ENCODE peak calls at places on chromosomes 5 and 9, in six cellular contexts. One of them, this sample, is unnamed.

GRCh38 chr9:37395229-37395628 is 27.3 kb upstream of the GRHPR start:
- DNase-seq in uterus: no peak
- DNase-seq in B cell: no peak
- DNase-seq in GM13976: no peak
- DNase-seq in RWPE1: no peak
- DNase-seq in progenitor cell of endocrine pancreas: no peak
- DNase-seq in this sample: no peak

GRCh38 chr9:104682642-104683041 is 11.7 kb upstream of the OR13D1 start:
- DNase-seq in GM13976: peak; percentile 30
- DNase-seq in uterus: no peak
- DNase-seq in RWPE1: peak; percentile 48
- DNase-seq in progenitor cell of endocrine pancreas: no peak
- DNase-seq in B cell: peak; percentile 29
- DNase-seq in this sample: peak; percentile 23

GRCh38 chr5:6832994-6833393 is 119.8 kb downstream of the TENT4A start:
- DNase-seq in RWPE1: no peak
- DNase-seq in uterus: no peak
- DNase-seq in GM13976: no peak
- DNase-seq in progenitor cell of endocrine pancreas: no peak
- DNase-seq in B cell: no peak
- DNase-seq in this sample: no peak

GRCh38 chr5:167030500-167031120 is 1260.8 kb upstream of the WWC1 start:
- DNase-seq in GM13976: peak; percentile 10
- DNase-seq in RWPE1: no peak
- DNase-seq in B cell: no peak
- DNase-seq in progenitor cell of endocrine pancreas: no peak
- DNase-seq in uterus: no peak
- DNase-seq in this sample: no peak

GRCh38 chr5:78613756-78614155 is 34.8 kb downstream of the LHFPL2 start:
- DNase-seq in uterus: no peak
- DNase-seq in progenitor cell of endocrine pancreas: no peak
- DNase-seq in RWPE1: no peak
- DNase-seq in GM13976: no peak
- DNase-seq in B cell: no peak
- DNase-seq in this sample: no peak

GRCh38 chr5:152349683-152350526 is 55.2 kb downstream of the NMUR2 start:
- DNase-seq in progenitor cell of endocrine pancreas: peak; percentile 34
- DNase-seq in GM13976: peak; percentile 55
- DNase-seq in uterus: no peak
- DNase-seq in RWPE1: peak; percentile 49
- DNase-seq in B cell: peak; percentile 5
- DNase-seq in this sample: no peak

GRCh38 chr9:117153021-117153420 is 261.8 kb downstream of the ASTN2 start:
- DNase-seq in B cell: no peak
- DNase-seq in progenitor cell of endocrine pancreas: no peak
- DNase-seq in RWPE1: peak; percentile 34
- DNase-seq in GM13976: no peak
- DNase-seq in uterus: no peak
- DNase-seq in this sample: no peak

GRCh38 chr5:109992264-109992915 is 302.7 kb downstream of the MAN2A1 start:
- DNase-seq in uterus: no peak
- DNase-seq in B cell: no peak
- DNase-seq in RWPE1: no peak
- DNase-seq in GM13976: no peak
- DNase-seq in progenitor cell of endocrine pancreas: no peak
- DNase-seq in this sample: no peak

GRCh38 chr9:129148463-129149204 is 29.4 kb downstream of the IER5L start:
- DNase-seq in B cell: no peak
- DNase-seq in RWPE1: no peak
- DNase-seq in progenitor cell of endocrine pancreas: no peak
- DNase-seq in uterus: no peak
- DNase-seq in GM13976: peak; percentile 69
- DNase-seq in this sample: no peak

GRCh38 chr5:1494780-1495524 is 28.8 kb downstream of the LPCAT1 start:
- DNase-seq in uterus: no peak
- DNase-seq in GM13976: peak; percentile 80
- DNase-seq in B cell: peak; percentile 89
- DNase-seq in RWPE1: no peak
- DNase-seq in progenitor cell of endocrine pancreas: no peak
- DNase-seq in this sample: no peak

GRCh38 chr5:163913548-163913947 is 408.1 kb downstream of the MAT2B start:
- DNase-seq in uterus: no peak
- DNase-seq in progenitor cell of endocrine pancreas: no peak
- DNase-seq in RWPE1: no peak
- DNase-seq in GM13976: no peak
- DNase-seq in B cell: peak; percentile 32
- DNase-seq in this sample: no peak

GRCh38 chr9:134289241-134289875 is 36.9 kb upstream of the RXRA start:
- DNase-seq in GM13976: no peak
- DNase-seq in uterus: no peak
- DNase-seq in RWPE1: no peak
- DNase-seq in progenitor cell of endocrine pancreas: no peak
- DNase-seq in B cell: no peak
- DNase-seq in this sample: no peak

GRCh38 chr5:1652873-1653707 is 129.3 kb upstream of the LPCAT1 start:
- DNase-seq in GM13976: no peak
- DNase-seq in uterus: no peak
- DNase-seq in progenitor cell of endocrine pancreas: no peak
- DNase-seq in B cell: peak; percentile 61
- DNase-seq in RWPE1: no peak
- DNase-seq in this sample: no peak

GRCh38 chr5:57816108-57816507 is 333.5 kb upstream of the ACTBL2 start:
- DNase-seq in B cell: no peak
- DNase-seq in progenitor cell of endocrine pancreas: no peak
- DNase-seq in GM13976: no peak
- DNase-seq in uterus: no peak
- DNase-seq in RWPE1: peak; percentile 90
- DNase-seq in this sample: peak; percentile 79

GRCh38 chr5:1176473-1177391 is 24.7 kb upstream of the SLC6A19 start:
- DNase-seq in GM13976: no peak
- DNase-seq in progenitor cell of endocrine pancreas: no peak
- DNase-seq in RWPE1: no peak
- DNase-seq in B cell: no peak
- DNase-seq in uterus: no peak
- DNase-seq in this sample: no peak

GRCh38 chr5:6773342-6774035 is 60.3 kb downstream of the TENT4A start:
- DNase-seq in progenitor cell of endocrine pancreas: no peak
- DNase-seq in RWPE1: no peak
- DNase-seq in GM13976: no peak
- DNase-seq in B cell: no peak
- DNase-seq in uterus: no peak
- DNase-seq in this sample: no peak

GRCh38 chr9:89619019-89619418 is 14.2 kb downstream of the GADD45G start:
- DNase-seq in progenitor cell of endocrine pancreas: no peak
- DNase-seq in uterus: no peak
- DNase-seq in B cell: no peak
- DNase-seq in RWPE1: no peak
- DNase-seq in GM13976: no peak
- DNase-seq in this sample: no peak

GRCh38 chr5:157026789-157027424 is 32.0 kb downstream of the HAVCR1 start:
- DNase-seq in uterus: no peak
- DNase-seq in B cell: peak; percentile 13
- DNase-seq in progenitor cell of endocrine pancreas: no peak
- DNase-seq in RWPE1: peak; percentile 82
- DNase-seq in GM13976: no peak
- DNase-seq in this sample: no peak

GRCh38 chr5:142826741-142827492 is 56.7 kb downstream of the ARHGAP26 start:
- DNase-seq in B cell: no peak
- DNase-seq in RWPE1: peak; percentile 65
- DNase-seq in progenitor cell of endocrine pancreas: no peak
- DNase-seq in GM13976: no peak
- DNase-seq in uterus: peak; percentile 48
- DNase-seq in this sample: no peak

GRCh38 chr5:79562351-79563246 is 48.7 kb upstream of the HOMER1 start:
- DNase-seq in GM13976: no peak
- DNase-seq in uterus: no peak
- DNase-seq in progenitor cell of endocrine pancreas: no peak
- DNase-seq in RWPE1: peak; percentile 37
- DNase-seq in B cell: no peak
- DNase-seq in this sample: peak; percentile 49

GRCh38 chr5:143166661-143167420 is 236.6 kb downstream of the NR3C1 start:
- DNase-seq in uterus: no peak
- DNase-seq in B cell: no peak
- DNase-seq in RWPE1: no peak
- DNase-seq in GM13976: no peak
- DNase-seq in progenitor cell of endocrine pancreas: no peak
- DNase-seq in this sample: no peak

GRCh38 chr9:113544001-113544340 is 80.4 kb downstream of the RGS3 start:
- DNase-seq in B cell: no peak
- DNase-seq in uterus: no peak
- DNase-seq in GM13976: no peak
- DNase-seq in progenitor cell of endocrine pancreas: no peak
- DNase-seq in RWPE1: no peak
- DNase-seq in this sample: no peak

GRCh38 chr9:130996205-130996604 is 12.8 kb upstream of the LAMC3 start:
- DNase-seq in GM13976: no peak
- DNase-seq in B cell: no peak
- DNase-seq in uterus: no peak
- DNase-seq in RWPE1: no peak
- DNase-seq in progenitor cell of endocrine pancreas: no peak
- DNase-seq in this sample: no peak

GRCh38 chr5:52580921-52581320 is 206.8 kb upstream of the ITGA1 start:
- DNase-seq in progenitor cell of endocrine pancreas: no peak
- DNase-seq in RWPE1: peak; percentile 41
- DNase-seq in GM13976: no peak
- DNase-seq in B cell: no peak
- DNase-seq in uterus: no peak
- DNase-seq in this sample: no peak

GRCh38 chr5:52587131-52587530 is 200.6 kb upstream of the ITGA1 start:
- DNase-seq in progenitor cell of endocrine pancreas: no peak
- DNase-seq in uterus: no peak
- DNase-seq in GM13976: no peak
- DNase-seq in RWPE1: no peak
- DNase-seq in B cell: no peak
- DNase-seq in this sample: no peak

GRCh38 chr5:52579391-52579790 is 208.3 kb upstream of the ITGA1 start:
- DNase-seq in RWPE1: peak; percentile 30
- DNase-seq in GM13976: no peak
- DNase-seq in progenitor cell of endocrine pancreas: no peak
- DNase-seq in B cell: no peak
- DNase-seq in uterus: no peak
- DNase-seq in this sample: no peak

GRCh38 chr5:52577546-52577945 is 210.2 kb upstream of the ITGA1 start:
- DNase-seq in uterus: no peak
- DNase-seq in progenitor cell of endocrine pancreas: no peak
- DNase-seq in B cell: no peak
- DNase-seq in RWPE1: no peak
- DNase-seq in GM13976: no peak
- DNase-seq in this sample: no peak

GRCh38 chr5:52582313-52582712 is 205.4 kb upstream of the ITGA1 start:
- DNase-seq in RWPE1: no peak
- DNase-seq in B cell: no peak
- DNase-seq in uterus: no peak
- DNase-seq in progenitor cell of endocrine pancreas: no peak
- DNase-seq in GM13976: no peak
- DNase-seq in this sample: no peak
- TF ChIP-seq CTCF in RWPE1: peak; percentile 32
- TF ChIP-seq CTCF in B cell: no peak
- TF ChIP-seq CTCF in uterus: no peak
- TF ChIP-seq CTCF in progenitor cell of endocrine pancreas: no peak
- TF ChIP-seq CTCF in GM13976: no peak
- TF ChIP-seq CTCF in this sample: no peak

DNA sequence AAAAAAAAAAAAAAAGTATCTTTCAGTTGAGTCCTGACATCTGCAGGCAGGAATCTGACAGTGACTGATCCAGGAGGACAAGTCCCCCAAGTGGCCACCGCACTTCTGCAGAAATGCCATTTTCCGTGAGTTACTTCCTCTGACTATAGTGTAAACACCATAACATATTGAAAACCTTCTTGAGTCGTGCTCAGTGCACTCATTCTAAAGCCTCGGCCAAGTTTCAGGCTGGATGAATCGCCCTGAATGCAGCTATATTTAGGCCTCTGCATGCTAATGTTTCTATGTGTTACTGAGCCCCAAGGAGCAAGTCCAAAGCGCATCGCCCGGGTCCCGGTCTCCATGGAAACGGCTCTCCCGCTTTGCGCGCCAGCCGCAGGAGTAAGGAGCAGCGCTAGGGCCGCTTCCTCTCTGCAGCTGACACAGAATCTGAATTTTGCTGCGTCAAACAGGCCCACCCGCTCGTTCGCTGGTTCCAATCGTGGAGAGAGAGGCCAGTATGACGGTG is 335.4 kb downstream of the MSX2 start:
- DNase-seq in GM13976: peak; percentile 15
- DNase-seq in uterus: no peak
- DNase-seq in B cell: no peak
- DNase-seq in progenitor cell of endocrine pancreas: peak; percentile 11
- DNase-seq in RWPE1: no peak
- DNase-seq in this sample: no peak
- TF ChIP-seq CTCF in GM13976: no peak
- TF ChIP-seq CTCF in uterus: no peak
- TF ChIP-seq CTCF in B cell: no peak
- TF ChIP-seq CTCF in progenitor cell of endocrine pancreas: no peak
- TF ChIP-seq CTCF in RWPE1: no peak
- TF ChIP-seq CTCF in this sample: no peak

DNA sequence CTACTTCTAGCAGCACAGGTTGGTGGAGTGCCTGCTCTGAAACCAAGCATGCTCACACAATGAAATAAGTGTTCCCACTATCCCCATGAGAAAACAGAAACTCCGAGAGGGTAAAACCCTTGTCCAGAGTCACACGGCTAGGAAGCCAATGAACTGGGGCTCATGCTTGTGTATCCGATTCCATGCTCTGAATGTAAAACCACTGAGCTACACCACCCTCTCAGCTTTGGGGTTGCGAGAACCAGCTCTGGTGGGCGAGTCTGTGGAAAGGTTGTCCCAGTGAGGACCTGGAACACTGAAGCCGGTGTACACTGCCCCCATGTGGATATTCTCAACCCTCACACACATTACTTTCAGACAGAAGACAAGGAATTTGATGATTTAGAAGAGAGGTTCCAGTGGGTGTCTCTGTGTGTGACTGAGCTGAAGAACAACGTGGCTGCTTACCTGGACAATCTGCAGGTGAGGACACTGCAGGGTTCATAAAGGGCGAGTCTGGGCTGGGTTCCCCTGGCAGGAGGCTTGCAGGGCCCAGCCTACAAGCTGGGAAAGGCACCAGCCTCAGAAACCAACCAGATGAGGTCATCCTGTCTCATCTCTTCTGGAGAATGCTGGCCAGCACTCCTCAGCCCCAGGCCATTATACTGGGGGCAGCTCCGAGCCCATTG is 37.4 kb downstream of the ARHGEF37 start:
- DNase-seq in uterus: no peak
- DNase-seq in GM13976: peak; percentile 76
- DNase-seq in progenitor cell of endocrine pancreas: no peak
- DNase-seq in B cell: peak; percentile 39
- DNase-seq in RWPE1: peak; percentile 93
- DNase-seq in this sample: no peak
- TF ChIP-seq CTCF in uterus: peak; percentile 62
- TF ChIP-seq CTCF in GM13976: peak; percentile 59
- TF ChIP-seq CTCF in progenitor cell of endocrine pancreas: peak; percentile 76
- TF ChIP-seq CTCF in B cell: peak; percentile 43
- TF ChIP-seq CTCF in RWPE1: peak; percentile 85
- TF ChIP-seq CTCF in this sample: peak; percentile 69

DNA sequence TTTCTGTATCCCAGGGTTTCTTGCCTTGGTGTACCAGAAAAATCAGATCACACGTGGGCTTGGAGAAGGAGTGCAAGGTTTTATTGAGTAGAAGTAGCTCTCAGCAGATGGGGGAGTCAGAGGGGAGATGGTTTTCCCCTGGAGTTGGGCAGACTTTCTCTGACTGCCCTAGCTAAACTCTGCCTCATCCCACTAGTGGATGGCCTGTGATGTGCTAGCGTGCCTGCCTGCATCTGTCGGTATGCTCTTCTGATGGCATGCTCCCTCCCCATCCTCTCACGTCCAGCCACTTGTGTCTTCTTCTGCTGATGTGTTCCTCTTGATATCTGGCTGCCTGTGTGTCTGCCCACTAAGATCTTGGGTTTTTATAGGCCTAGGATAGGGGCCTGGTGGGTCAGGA is 616.1 kb upstream of the RGMB start:
- DNase-seq in uterus: no peak
- DNase-seq in B cell: no peak
- DNase-seq in GM13976: no peak
- DNase-seq in RWPE1: no peak
- DNase-seq in progenitor cell of endocrine pancreas: no peak
- DNase-seq in this sample: no peak
- TF ChIP-seq CTCF in uterus: no peak
- TF ChIP-seq CTCF in B cell: no peak
- TF ChIP-seq CTCF in GM13976: no peak
- TF ChIP-seq CTCF in RWPE1: no peak
- TF ChIP-seq CTCF in progenitor cell of endocrine pancreas: no peak
- TF ChIP-seq CTCF in this sample: no peak

This sample was measured in AG09319.